ENCODE peak calls at places on chromosome 16, in six cellular contexts. H is IMR-90, G is neuronal stem cell, F is mesenchymal stem cell, P is H1, C is mesendoderm. S is an unnamed sample.

GRCh38 chr16:89476811-89477261 is 13.5 kb downstream of the ANKRD11 start:
- DNase-seq in G (no peak), C (no peak), F (no peak), P (no peak), H (no peak), S (no peak)

GRCh38 chr16:4649744-4650442 is 25.3 kb downstream of the MGRN1 start:
- DNase-seq in C (no peak), P (peak), H (no peak), F (no peak), G (no peak), S (no peak)

GRCh38 chr16:88132836-88133506 is 181.7 kb downstream of the BANP start:
- DNase-seq in C (no peak), G (no peak), H (no peak), P (no peak), F (no peak), S (no peak)

GRCh38 chr16:67865318-67865717 is 7.5 kb upstream of the EDC4 start:
- DNase-seq in P (no peak), G (no peak), F (peak), C (peak), H (peak), S (peak)

GRCh38 chr16:13779676-13780075 is 140.3 kb upstream of the ERCC4 start:
- DNase-seq in G (no peak), P (no peak), H (no peak), F (no peak), C (peak), S (no peak)

GRCh38 chr16:11502239-11502638 is 84.5 kb downstream of the LITAF start:
- DNase-seq in P (no peak), F (no peak), H (no peak), G (no peak), C (no peak), S (no peak)

GRCh38 chr16:79272141-79272577 is 328.4 kb downstream of the MAF start:
- DNase-seq in F (no peak), P (no peak), C (no peak), H (no peak), G (no peak), S (no peak)

GRCh38 chr16:48435906-48436305 is 50.7 kb upstream of the SIAH1 start:
- DNase-seq in G (no peak), P (no peak), F (no peak), H (no peak), C (no peak), S (no peak)

GRCh38 chr16:79013004-79013403 is 587.5 kb downstream of the MAF start:
- DNase-seq in F (no peak), C (no peak), G (no peak), P (no peak), H (no peak), S (no peak)

GRCh38 chr16:49497466-49497865 is 123.9 kb downstream of the C16orf78 start:
- DNase-seq in C (no peak), G (no peak), P (no peak), F (no peak), H (no peak), S (no peak)

GRCh38 chr16:9042943-9043680 is 48.3 kb upstream of the HAPSTR1 start:
- DNase-seq in H (peak), C (no peak), P (no peak), F (peak), G (no peak), S (no peak)

GRCh38 chr16:85667841-85668413 is 20.8 kb downstream of the GINS2 start:
- DNase-seq in F (no peak), G (no peak), H (no peak), C (no peak), P (no peak), S (no peak)

GRCh38 chr16:89595330-89596060 is 17.9 kb upstream of the DPEP1 start:
- DNase-seq in H (no peak), F (no peak), C (no peak), G (no peak), P (no peak), S (no peak)

GRCh38 chr16:89484923-89485679 is 5.3 kb downstream of the ANKRD11 start:
- DNase-seq in G (no peak), P (no peak), F (peak), H (no peak), C (no peak), S (no peak)

GRCh38 chr16:31130899-31131298 is 4.6 kb downstream of the PRSS8 start:
- DNase-seq in P (peak), F (no peak), G (no peak), C (peak), H (no peak), S (peak)

GRCh38 chr16:11398136-11398535 is 52.9 kb downstream of the RMI2 start:
- DNase-seq in G (no peak), C (no peak), P (no peak), F (no peak), H (no peak), S (no peak)

GRCh38 chr16:31428638-31429247 is 583 bp upstream of the COX6A2 start:
- DNase-seq in H (no peak), C (no peak), P (no peak), G (no peak), F (no peak), S (no peak)

GRCh38 chr16:87764600-87765472 is 950 bp downstream of the KLHDC4 start:
- DNase-seq in C (no peak), G (no peak), P (no peak), F (no peak), H (no peak), S (no peak)

GRCh38 chr16:54632821-54633220 is 297.8 kb upstream of the IRX5 start:
- DNase-seq in H (no peak), G (no peak), C (no peak), F (no peak), P (no peak), S (no peak)

GRCh38 chr16:12211870-12212690 is 235.5 kb downstream of the SNX29 start:
- DNase-seq in C (no peak), H (no peak), F (no peak), G (no peak), P (no peak), S (no peak)

GRCh38 chr16:20268409-20268808 is 58.9 kb downstream of the GP2 start:
- DNase-seq in P (no peak), F (no peak), G (no peak), H (no peak), C (no peak), S (no peak)
- H3K9ac ChIP-seq in P (no peak), F (no peak), G (no peak), H (no peak), C (no peak), S (no peak)

GRCh38 chr16:704047-704446 is 1.6 kb downstream of the FBXL16 start:
- DNase-seq in H (no peak), F (no peak), C (no peak), G (no peak), P (no peak), S (no peak)

GRCh38 chr16:707062-707538 is 1.5 kb upstream of the FBXL16 start:
- DNase-seq in G (no peak), C (no peak), H (no peak), F (no peak), P (no peak), S (no peak)

GRCh38 chr16:706189-707061 is 824 bp upstream of the FBXL16 start:
- DNase-seq in H (no peak), C (no peak), F (no peak), P (peak), G (no peak), S (no peak)

GRCh38 chr16:704552-705380 is 835 bp downstream of the FBXL16 start:
- DNase-seq in F (no peak), P (peak), G (no peak), C (no peak), H (no peak), S (no peak)

DNA sequence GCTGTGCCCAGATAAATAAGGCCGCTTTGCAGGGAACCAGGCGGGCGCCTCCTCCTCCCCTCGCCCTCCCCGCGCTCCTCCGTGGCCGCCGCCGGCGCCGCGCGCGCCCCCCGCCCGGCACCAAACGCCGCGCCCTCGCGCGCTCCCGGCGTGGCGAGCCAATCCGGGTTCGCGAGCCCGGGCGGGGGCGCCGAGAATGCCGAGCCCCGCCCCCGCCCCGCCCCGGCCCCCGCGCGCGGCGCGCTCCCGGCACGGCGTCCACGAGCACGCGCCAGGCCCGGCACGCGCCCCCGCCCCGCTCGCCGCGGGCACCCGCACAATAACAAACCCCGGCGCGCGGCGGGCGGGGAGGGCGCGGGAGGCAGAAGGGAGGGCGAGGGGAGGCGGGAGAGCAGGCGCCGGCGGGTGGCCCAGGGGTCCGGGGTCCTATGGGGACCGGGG is at the start of gene FBXL16:
- DNase-seq in C (no peak), P (peak), H (no peak), F (no peak), G (no peak), S (no peak)
- H3K18ac ChIP-seq in C (no peak), P (no peak), H (no peak), F (no peak), G (peak), S (no peak)

GRCh38 chr16:66705790-66706505 is 9.4 kb upstream of the CMTM4 start:
- DNase-seq in G (no peak), P (no peak), H (peak), C (no peak), F (peak), S (peak)
- H3K4me3 ChIP-seq in G (no peak), P (no peak), H (no peak), C (no peak), F (no peak), S (no peak)

DNA sequence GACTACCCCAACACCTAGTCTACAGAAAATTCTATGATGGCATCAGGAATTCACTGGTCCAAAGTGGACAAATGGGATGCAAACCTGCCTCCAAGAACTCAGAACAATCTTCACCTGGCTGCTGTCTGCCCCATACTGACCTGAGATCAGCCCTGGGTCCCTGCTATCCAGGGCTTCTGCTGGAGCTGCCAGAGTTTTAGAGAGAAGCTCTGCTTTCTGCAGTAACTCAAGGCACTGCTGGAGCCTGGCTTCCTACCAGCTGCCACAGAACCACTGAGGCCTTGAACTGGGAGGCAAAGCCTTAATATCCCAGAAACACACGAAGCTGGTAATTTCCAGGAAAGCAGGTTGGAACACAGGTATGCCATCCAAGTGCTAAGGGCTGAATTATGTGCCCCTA is 7.5 kb downstream of the TMEM170A start:
- DNase-seq in F (no peak), P (no peak), G (no peak), C (no peak), H (no peak), S (no peak)
- H3K9ac ChIP-seq in F (no peak), P (no peak), G (no peak), C (no peak), H (no peak), S (no peak)

GRCh38 chr16:886802-887731 is 83.7 kb downstream of the LMF1 start:
- DNase-seq in P (peak), F (no peak), H (no peak), G (peak), C (peak), S (no peak)
- H3K18ac ChIP-seq in P (no peak), F (no peak), H (no peak), G (peak), C (no peak), S (no peak)

DNA sequence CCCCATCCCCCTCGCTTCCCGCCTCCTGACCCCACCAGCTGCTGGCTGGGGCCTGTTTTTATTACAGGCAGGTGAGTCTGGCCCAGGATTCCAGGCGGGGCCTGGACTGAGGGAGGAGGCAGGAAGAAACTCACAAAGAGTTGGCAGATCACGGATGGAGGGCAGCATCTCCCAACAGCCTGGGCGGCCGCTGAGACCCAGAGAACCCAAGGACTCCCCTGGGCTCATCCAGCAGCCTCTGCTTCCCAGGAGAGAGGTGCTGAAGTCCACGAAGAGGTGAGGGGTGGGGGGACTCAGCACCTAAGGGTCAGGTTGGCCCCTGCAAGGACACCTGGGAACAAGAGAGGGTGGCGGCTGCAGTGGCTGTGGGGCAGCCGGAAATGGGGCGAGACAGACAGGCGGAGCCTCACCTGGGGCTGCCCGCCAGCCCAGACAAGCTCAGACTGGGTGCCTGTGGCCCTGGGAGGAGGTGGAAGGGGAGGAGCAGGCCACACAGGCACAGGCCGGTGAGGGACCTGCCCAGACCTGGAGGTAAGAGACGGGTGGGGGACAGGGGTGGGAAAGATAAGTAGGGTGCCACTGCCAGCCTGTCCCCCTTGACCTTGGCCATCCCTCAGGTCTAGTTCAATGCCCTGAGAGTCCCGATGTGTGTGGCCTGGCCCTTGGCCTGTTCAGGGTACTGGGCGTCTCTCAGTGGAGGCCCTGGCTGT is 8.7 kb upstream of the ADGRG1 start:
- DNase-seq in P (peak), H (no peak), C (no peak), G (no peak), F (no peak), S (peak)
- H3K4me3 ChIP-seq in P (no peak), H (no peak), C (no peak), G (no peak), F (no peak), S (peak)

DNA sequence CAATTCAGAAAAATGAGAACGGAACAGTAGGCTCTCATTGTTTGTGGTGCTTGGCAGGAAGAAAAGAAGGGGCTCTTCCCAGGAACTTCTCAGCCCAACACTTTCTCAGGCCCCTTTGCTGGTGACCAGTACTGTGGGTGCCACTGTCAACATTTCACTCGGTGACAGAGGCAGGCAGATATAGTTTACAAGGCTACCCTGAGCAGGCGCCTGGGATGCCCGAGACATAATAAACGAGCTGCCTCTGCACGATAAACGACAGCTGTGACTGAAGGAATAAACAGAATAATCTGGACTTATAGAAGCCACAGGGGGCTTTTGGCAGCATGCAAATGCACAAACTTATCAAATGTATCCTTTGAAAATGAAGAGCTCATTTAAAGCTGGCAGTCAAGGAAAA is 387.2 kb downstream of the HS3ST4 start:
- DNase-seq in P (no peak), F (no peak), H (no peak), C (no peak), G (no peak), S (no peak)
- H3K9ac ChIP-seq in P (no peak), F (no peak), H (no peak), C (no peak), G (no peak), S (no peak)

GRCh38 chr16:19911747-19912146 is 27.1 kb upstream of the GPRC5B start:
- DNase-seq in C (no peak), G (no peak), H (no peak), P (no peak), F (no peak), S (no peak)

GRCh38 chr16:19911204-19911603 is 26.6 kb upstream of the GPRC5B start:
- DNase-seq in H (no peak), P (no peak), C (no peak), F (no peak), G (no peak), S (no peak)

GRCh38 chr16:19908921-19909320 is 24.3 kb upstream of the GPRC5B start:
- DNase-seq in P (no peak), G (no peak), F (no peak), H (no peak), C (no peak), S (no peak)

GRCh38 chr16:19909750-19910322 is 25.2 kb upstream of the GPRC5B start:
- DNase-seq in F (no peak), H (no peak), G (no peak), C (peak), P (no peak), S (no peak)

GRCh38 chr16:19907161-19907992 is 22.7 kb upstream of the GPRC5B start:
- DNase-seq in F (peak), G (peak), H (peak), C (peak), P (peak), S (peak)
- H3K18ac ChIP-seq in F (no peak), G (peak), H (no peak), C (peak), P (no peak), S (no peak)

GRCh38 chr16:2468725-2469398 is 2.2 kb upstream of the NTN3 start:
- DNase-seq in P (peak), C (no peak), G (no peak), F (peak), H (no peak), S (no peak)
- H3K4me3 ChIP-seq in P (peak), C (no peak), G (no peak), F (peak), H (no peak), S (no peak)

GRCh38 chr16:74990832-74991231 is 5.9 kb upstream of the WDR59 start:
- DNase-seq in H (no peak), C (no peak), G (no peak), P (no peak), F (no peak), S (no peak)
- H3K9ac ChIP-seq in H (no peak), C (no peak), G (no peak), P (no peak), F (no peak), S (no peak)

S was measured in trophoblast cell.